ENCODE peak calls at places on chromosomes 13 and 19, in eight cellular contexts. One of them, this sample, is unnamed.

GRCh38 chr19:49468199-49468598 is 5.8 kb upstream of the FLT3LG start:
- DNase-seq in A673: no peak
- DNase-seq in kidney glomerular epithelial cell: no peak
- DNase-seq in nephron progenitor cell: no peak
- DNase-seq in uterus: no peak
- DNase-seq in EH: no peak
- DNase-seq in ELR: no peak
- DNase-seq in stimulated activated CD8-positive, alpha-beta memory T cell treated with anti-CD3 and anti-CD28 coated beads, Interleukin-7, amount 100 ng/mL, for 1 hour: no peak
- DNase-seq in this sample: no peak

GRCh38 chr13:46687810-46688209 is 109.2 kb downstream of the ESD start:
- DNase-seq in A673: peak; percentile 68
- DNase-seq in kidney glomerular epithelial cell: peak; percentile 27
- DNase-seq in nephron progenitor cell: no peak
- DNase-seq in uterus: no peak
- DNase-seq in EH: peak; percentile 41
- DNase-seq in ELR: peak; percentile 46
- DNase-seq in stimulated activated CD8-positive, alpha-beta memory T cell treated with anti-CD3 and anti-CD28 coated beads, Interleukin-7, amount 100 ng/mL, for 1 hour: no peak
- DNase-seq in this sample: peak; percentile 39

GRCh38 chr13:114161644-114162532 is 17.2 kb upstream of the CFAP97D2 start:
- DNase-seq in A673: peak; percentile 60
- DNase-seq in kidney glomerular epithelial cell: no peak
- DNase-seq in nephron progenitor cell: no peak
- DNase-seq in uterus: peak; percentile 44
- DNase-seq in EH: peak; percentile 59
- DNase-seq in ELR: peak; percentile 29
- DNase-seq in stimulated activated CD8-positive, alpha-beta memory T cell treated with anti-CD3 and anti-CD28 coated beads, Interleukin-7, amount 100 ng/mL, for 1 hour: no peak
- DNase-seq in this sample: peak; percentile 59

GRCh38 chr13:114112826-114113322 is 19.5 kb downstream of the RASA3 start:
- DNase-seq in A673: no peak
- DNase-seq in kidney glomerular epithelial cell: no peak
- DNase-seq in nephron progenitor cell: no peak
- DNase-seq in uterus: peak; percentile 11
- DNase-seq in EH: no peak
- DNase-seq in ELR: no peak
- DNase-seq in stimulated activated CD8-positive, alpha-beta memory T cell treated with anti-CD3 and anti-CD28 coated beads, Interleukin-7, amount 100 ng/mL, for 1 hour: no peak
- DNase-seq in this sample: peak; percentile 11

GRCh38 chr19:42176990-42177685 is 40.3 kb downstream of the DEDD2 start:
- DNase-seq in A673: peak; percentile 88
- DNase-seq in kidney glomerular epithelial cell: peak; percentile 41
- DNase-seq in nephron progenitor cell: peak; percentile 88
- DNase-seq in uterus: peak; percentile 64
- DNase-seq in EH: peak; percentile 80
- DNase-seq in ELR: peak; percentile 86
- DNase-seq in stimulated activated CD8-positive, alpha-beta memory T cell treated with anti-CD3 and anti-CD28 coated beads, Interleukin-7, amount 100 ng/mL, for 1 hour: peak; percentile 45
- DNase-seq in this sample: no peak

GRCh38 chr13:102700088-102701031 is 5.5 kb upstream of the METTL21C start:
- DNase-seq in A673: no peak
- DNase-seq in kidney glomerular epithelial cell: no peak
- DNase-seq in nephron progenitor cell: peak; percentile 24
- DNase-seq in uterus: peak; percentile 40
- DNase-seq in EH: peak; percentile 66
- DNase-seq in ELR: no peak
- DNase-seq in stimulated activated CD8-positive, alpha-beta memory T cell treated with anti-CD3 and anti-CD28 coated beads, Interleukin-7, amount 100 ng/mL, for 1 hour: no peak
- DNase-seq in this sample: no peak

GRCh38 chr13:75255653-75256052 is 226.3 kb downstream of the TBC1D4 start:
- DNase-seq in A673: no peak
- DNase-seq in kidney glomerular epithelial cell: no peak
- DNase-seq in nephron progenitor cell: no peak
- DNase-seq in uterus: no peak
- DNase-seq in EH: no peak
- DNase-seq in ELR: no peak
- DNase-seq in stimulated activated CD8-positive, alpha-beta memory T cell treated with anti-CD3 and anti-CD28 coated beads, Interleukin-7, amount 100 ng/mL, for 1 hour: no peak
- DNase-seq in this sample: no peak

GRCh38 chr19:2711175-2711936 is 8.9 kb upstream of the GNG7 start:
- DNase-seq in A673: no peak
- DNase-seq in kidney glomerular epithelial cell: no peak
- DNase-seq in nephron progenitor cell: no peak
- DNase-seq in uterus: no peak
- DNase-seq in EH: peak; percentile 60
- DNase-seq in ELR: peak; percentile 81
- DNase-seq in stimulated activated CD8-positive, alpha-beta memory T cell treated with anti-CD3 and anti-CD28 coated beads, Interleukin-7, amount 100 ng/mL, for 1 hour: no peak
- DNase-seq in this sample: no peak

GRCh38 chr19:2451138-2451537 is 5.6 kb downstream of the LMNB2 start:
- DNase-seq in A673: no peak
- DNase-seq in kidney glomerular epithelial cell: no peak
- DNase-seq in nephron progenitor cell: no peak
- DNase-seq in uterus: no peak
- DNase-seq in EH: no peak
- DNase-seq in ELR: no peak
- DNase-seq in stimulated activated CD8-positive, alpha-beta memory T cell treated with anti-CD3 and anti-CD28 coated beads, Interleukin-7, amount 100 ng/mL, for 1 hour: no peak
- DNase-seq in this sample: no peak

GRCh38 chr19:51002542-51003311 is 1.3 kb upstream of the KLK8 start:
- DNase-seq in A673: peak; percentile 61
- DNase-seq in kidney glomerular epithelial cell: no peak
- DNase-seq in nephron progenitor cell: peak; percentile 68
- DNase-seq in uterus: no peak
- DNase-seq in EH: no peak
- DNase-seq in ELR: peak; percentile 46
- DNase-seq in stimulated activated CD8-positive, alpha-beta memory T cell treated with anti-CD3 and anti-CD28 coated beads, Interleukin-7, amount 100 ng/mL, for 1 hour: no peak
- DNase-seq in this sample: no peak

GRCh38 chr13:36992362-36992761 is 6.8 kb downstream of the ALG5 start:
- DNase-seq in A673: no peak
- DNase-seq in kidney glomerular epithelial cell: no peak
- DNase-seq in nephron progenitor cell: no peak
- DNase-seq in uterus: no peak
- DNase-seq in EH: no peak
- DNase-seq in ELR: no peak
- DNase-seq in stimulated activated CD8-positive, alpha-beta memory T cell treated with anti-CD3 and anti-CD28 coated beads, Interleukin-7, amount 100 ng/mL, for 1 hour: no peak
- DNase-seq in this sample: no peak